ENCODE peak calls at places on chromosomes 1 and 21, in seven cellular contexts. V, W, E, Q, P, C and I are unnamed samples.
A peak's percentile ranks its signal among the peaks of the same experiment; 100 is the strongest.

GRCh38 chr1:226814751-226815496 is 55.5 kb upstream of the PSEN2 start:
- DNase-seq in V (no peak), W (peak; percentile 79), E (peak; percentile 12), Q (peak; percentile 77), P (peak; percentile 70), C (peak; percentile 81), I (no peak)

GRCh38 chr1:10839188-10839770 is 42.8 kb upstream of the CASZ1 start:
- DNase-seq in V (no peak), W (no peak), E (no peak), Q (no peak), P (no peak), C (peak; percentile 29), I (no peak)

GRCh38 chr1:235024045-235024439 is 104.6 kb downstream of the TOMM20 start:
- DNase-seq in V (no peak), W (no peak), E (no peak), Q (no peak), P (no peak), C (no peak), I (no peak)

GRCh38 chr1:2855206-2856075 is 53.9 kb upstream of the TTC34 start:
- DNase-seq in V (no peak), W (no peak), E (no peak), Q (no peak), P (no peak), C (no peak), I (no peak)

GRCh38 chr1:235073968-235074334 is 54.7 kb downstream of the TOMM20 start:
- DNase-seq in V (no peak), W (no peak), E (no peak), Q (no peak), P (no peak), C (peak; percentile 80), I (no peak)

GRCh38 chr1:187621961-187622360 is 793.2 kb downstream of the PLA2G4A start:
- DNase-seq in V (no peak), W (no peak), E (no peak), Q (peak; percentile 59), P (no peak), C (no peak), I (no peak)

GRCh38 chr1:31381394-31382287 is 8.8 kb upstream of the FABP3 start:
- DNase-seq in V (no peak), W (no peak), E (no peak), Q (peak; percentile 91), P (no peak), C (no peak), I (no peak)

GRCh38 chr1:220824031-220824989 is 37.6 kb downstream of the MTARC1 start:
- DNase-seq in V (no peak), W (no peak), E (no peak), Q (no peak), P (no peak), C (no peak), I (no peak)

GRCh38 chr1:43776043-43776761 is 68.9 kb downstream of the ST3GAL3 start:
- DNase-seq in V (no peak), W (peak; percentile 15), E (no peak), Q (peak; percentile 74), P (peak; percentile 69), C (no peak), I (no peak)

GRCh38 chr1:205810448-205811157 is 2.4 kb downstream of the SLC41A1 start:
- DNase-seq in V (no peak), W (no peak), E (no peak), Q (no peak), P (no peak), C (no peak), I (no peak)

GRCh38 chr21:43938751-43939442 is 73.2 kb upstream of the TRAPPC10 start:
- DNase-seq in V (peak; percentile 37), W (peak; percentile 90), E (no peak), Q (peak; percentile 60), P (no peak), C (peak; percentile 74), I (peak; percentile 66)

GRCh38 chr1:109490029-109490933 is 3.6 kb upstream of the CYB561D1 start:
- DNase-seq in V (peak; percentile 22), W (peak; percentile 84), E (no peak), Q (peak; percentile 75), P (no peak), C (no peak), I (peak; percentile 41)

GRCh38 chr1:164759144-164759920 is 200.3 kb downstream of the PBX1 start:
- DNase-seq in V (no peak), W (no peak), E (no peak), Q (no peak), P (no peak), C (no peak), I (no peak)

GRCh38 chr1:240484804-240485441 is 127.0 kb downstream of the GREM2 start:
- DNase-seq in V (no peak), W (no peak), E (no peak), Q (no peak), P (no peak), C (no peak), I (no peak)